ENCODE peak calls at places on chromosomes 2 and 18, in four cellular contexts. V, D, R and B are unnamed samples.

GRCh38 chr18:48973731-48974130 is 23.0 kb upstream of the SMAD7 start:
- DNase-seq in V (no peak), D (no peak), R (no peak), B (no peak)

GRCh38 chr18:24083550-24083949 is 55.3 kb upstream of the CABYR start:
- DNase-seq in V (no peak), D (no peak), R (no peak), B (no peak)

GRCh38 chr2:195320416-195320973 is 336.5 kb upstream of the SLC39A10 start:
- DNase-seq in V (no peak), D (no peak), R (no peak), B (no peak)

GRCh38 chr2:42764096-42764495 is at the start of gene OXER1:
- DNase-seq in V (no peak), D (no peak), R (no peak), B (no peak)

GRCh38 chr2:232331071-232331470 is 47.5 kb upstream of the ALPP start:
- DNase-seq in V (no peak), D (peak; percentile 27), R (no peak), B (no peak)

GRCh38 chr2:231372326-231372725 is 23.2 kb upstream of the B3GNT7 start:
- DNase-seq in V (no peak), D (no peak), R (no peak), B (no peak)

GRCh38 chr2:235518317-235519090 is 24.7 kb downstream of the AGAP1 start:
- DNase-seq in V (no peak), D (no peak), R (no peak), B (no peak)

GRCh38 chr2:70450641-70451250 is 102.9 kb downstream of the TGFA start:
- DNase-seq in V (no peak), D (no peak), R (no peak), B (no peak)

GRCh38 chr2:70118798-70119454 is 31.6 kb downstream of the PCBP1 start:
- DNase-seq in V (no peak), D (no peak), R (no peak), B (no peak)

GRCh38 chr2:240309214-240309613 is 126.2 kb upstream of the GPC1 start:
- DNase-seq in V (no peak), D (no peak), R (no peak), B (no peak)

GRCh38 chr2:229104863-229105468 is 166.1 kb downstream of the PID1 start:
- DNase-seq in V (no peak), D (no peak), R (no peak), B (no peak)

GRCh38 chr2:73821227-73821626 is 7.5 kb upstream of the STAMBP start:
- DNase-seq in V (no peak), D (no peak), R (no peak), B (no peak)

GRCh38 chr2:129050116-129050515 is 731.4 kb upstream of the HS6ST1 start:
- DNase-seq in V (no peak), D (no peak), R (no peak), B (no peak)

GRCh38 chr18:12552884-12553242 is 105.0 kb downstream of the SPIRE1 start:
- DNase-seq in V (no peak), D (no peak), R (no peak), B (no peak)

GRCh38 chr2:651961-652373 is 25.2 kb downstream of the TMEM18 start:
- DNase-seq in V (no peak), D (no peak), R (no peak), B (no peak)

GRCh38 chr2:219289537-219290361 is 10.6 kb downstream of the DNAJB2 start:
- DNase-seq in V (peak; percentile 51), D (no peak), R (no peak), B (peak; percentile 84)